ENCODE peak calls at places on chromosomes 13 and 19, in five cellular contexts. One of them, this sample, is unnamed.
A peak's percentile ranks its signal among the peaks of the same experiment; 100 is the strongest.

GRCh38 chr13:37473035-37473434 is 125.5 kb downstream of the POSTN start:
- DNase-seq in uterus: no peak
- DNase-seq in fibroblast of mammary gland: no peak
- DNase-seq in stomach: no peak
- DNase-seq in fibroblast of lung: no peak
- DNase-seq in this sample: no peak

GRCh38 chr13:48551329-48551728 is 18.4 kb upstream of the RCBTB2 start:
- DNase-seq in uterus: no peak
- DNase-seq in fibroblast of mammary gland: no peak
- DNase-seq in stomach: no peak
- DNase-seq in fibroblast of lung: no peak
- DNase-seq in this sample: no peak

GRCh38 chr13:78100481-78100880 is 181.8 kb upstream of the EDNRB start:
- DNase-seq in uterus: no peak
- DNase-seq in fibroblast of mammary gland: peak; percentile 64
- DNase-seq in stomach: no peak
- DNase-seq in fibroblast of lung: no peak
- DNase-seq in this sample: no peak

GRCh38 chr19:5210556-5210955 is 130.1 kb downstream of the PTPRS start:
- DNase-seq in uterus: no peak
- DNase-seq in fibroblast of mammary gland: no peak
- DNase-seq in stomach: no peak
- DNase-seq in fibroblast of lung: no peak
- DNase-seq in this sample: no peak

GRCh38 chr19:12672744-12673143 is 6.1 kb downstream of the WDR83 start:
- DNase-seq in uterus: no peak
- DNase-seq in fibroblast of mammary gland: no peak
- DNase-seq in stomach: no peak
- DNase-seq in fibroblast of lung: no peak
- DNase-seq in this sample: no peak

GRCh38 chr13:92573467-92574057 is 653.0 kb upstream of the GPC6 start:
- DNase-seq in uterus: no peak
- DNase-seq in fibroblast of mammary gland: peak; percentile 17
- DNase-seq in stomach: no peak
- DNase-seq in fibroblast of lung: peak; percentile 33
- DNase-seq in this sample: no peak

GRCh38 chr19:44846455-44847143 is 502 bp downstream of the NECTIN2 start:
- DNase-seq in uterus: peak; percentile 68
- DNase-seq in fibroblast of mammary gland: no peak
- DNase-seq in stomach: no peak
- DNase-seq in fibroblast of lung: peak; percentile 61
- DNase-seq in this sample: no peak

GRCh38 chr19:18157465-18158063 is 4.6 kb downstream of the PIK3R2 start:
- DNase-seq in uterus: no peak
- DNase-seq in fibroblast of mammary gland: no peak
- DNase-seq in stomach: no peak
- DNase-seq in fibroblast of lung: no peak
- DNase-seq in this sample: no peak

GRCh38 chr13:71864094-71864980 is 2.7 kb downstream of the DACH1 start:
- DNase-seq in uterus: peak; percentile 49
- DNase-seq in fibroblast of mammary gland: no peak
- DNase-seq in stomach: no peak
- DNase-seq in fibroblast of lung: peak; percentile 9
- DNase-seq in this sample: no peak

GRCh38 chr13:41053384-41053826 is 7.9 kb upstream of the WBP4 start:
- DNase-seq in uterus: no peak
- DNase-seq in fibroblast of mammary gland: peak; percentile 84
- DNase-seq in stomach: no peak
- DNase-seq in fibroblast of lung: no peak
- DNase-seq in this sample: peak; percentile 56

GRCh38 chr13:51832471-51833152 is 12.4 kb downstream of the TMEM272 start:
- DNase-seq in uterus: no peak
- DNase-seq in fibroblast of mammary gland: peak; percentile 31
- DNase-seq in stomach: no peak
- DNase-seq in fibroblast of lung: peak; percentile 8
- DNase-seq in this sample: no peak

GRCh38 chr13:111283457-111283856 is 37.0 kb upstream of the TEX29 start:
- DNase-seq in uterus: no peak
- DNase-seq in fibroblast of mammary gland: no peak
- DNase-seq in stomach: no peak
- DNase-seq in fibroblast of lung: no peak
- DNase-seq in this sample: no peak

GRCh38 chr13:111161601-111162600 is 46.8 kb downstream of the ARHGEF7 start:
- DNase-seq in uterus: no peak
- DNase-seq in fibroblast of mammary gland: no peak
- DNase-seq in stomach: no peak
- DNase-seq in fibroblast of lung: no peak
- DNase-seq in this sample: no peak

GRCh38 chr13:94305033-94305432 is 174.4 kb downstream of the DCT start:
- DNase-seq in uterus: no peak
- DNase-seq in fibroblast of mammary gland: no peak
- DNase-seq in stomach: no peak
- DNase-seq in fibroblast of lung: no peak
- DNase-seq in this sample: no peak
- H3K4me3 ChIP-seq in uterus: no peak overlapping the region
- H3K4me3 ChIP-seq in fibroblast of mammary gland: no peak overlapping the region
- H3K4me3 ChIP-seq in stomach: no peak overlapping the region
- H3K4me3 ChIP-seq in fibroblast of lung: no peak overlapping the region
- H3K4me3 ChIP-seq in this sample: no peak overlapping the region

GRCh38 chr19:50547385-50548190 is 20.6 kb downstream of the LRRC4B start:
- DNase-seq in uterus: no peak
- DNase-seq in fibroblast of mammary gland: no peak
- DNase-seq in stomach: no peak
- DNase-seq in fibroblast of lung: no peak
- DNase-seq in this sample: no peak
- TF ChIP-seq CTCF in uterus: no peak
- TF ChIP-seq CTCF in fibroblast of mammary gland: no peak
- TF ChIP-seq CTCF in stomach: no peak
- TF ChIP-seq CTCF in fibroblast of lung: no peak
- TF ChIP-seq CTCF in this sample: no peak

GRCh38 chr19:45901432-45901903 is 945 bp downstream of the MYPOP start:
- DNase-seq in uterus: peak; percentile 47
- DNase-seq in fibroblast of mammary gland: peak; percentile 44
- DNase-seq in stomach: peak; percentile 44
- DNase-seq in fibroblast of lung: peak; percentile 50
- DNase-seq in this sample: no peak

GRCh38 chr19:45901912-45902650 is at the start of gene MYPOP:
- DNase-seq in uterus: peak; percentile 38
- DNase-seq in fibroblast of mammary gland: no peak
- DNase-seq in stomach: no peak
- DNase-seq in fibroblast of lung: no peak
- DNase-seq in this sample: no peak

GRCh38 chr19:45899253-45899652 is 3.2 kb downstream of the MYPOP start:
- DNase-seq in uterus: no peak
- DNase-seq in fibroblast of mammary gland: no peak
- DNase-seq in stomach: no peak
- DNase-seq in fibroblast of lung: no peak
- DNase-seq in this sample: no peak

GRCh38 chr19:45899919-45900589 is 2.4 kb downstream of the MYPOP start:
- DNase-seq in uterus: no peak
- DNase-seq in fibroblast of mammary gland: no peak
- DNase-seq in stomach: no peak
- DNase-seq in fibroblast of lung: no peak
- DNase-seq in this sample: no peak

GRCh38 chr19:45900661-45901431 is 1.6 kb downstream of the MYPOP start:
- DNase-seq in uterus: no peak
- DNase-seq in fibroblast of mammary gland: no peak
- DNase-seq in stomach: no peak
- DNase-seq in fibroblast of lung: no peak
- DNase-seq in this sample: no peak
- H3K4me3 ChIP-seq in uterus: peak overlapping the region; percentile 54
- H3K4me3 ChIP-seq in fibroblast of mammary gland: peak overlapping the region; percentile 43
- H3K4me3 ChIP-seq in stomach: peak overlapping the region; percentile 88
- H3K4me3 ChIP-seq in fibroblast of lung: peak overlapping the region; percentile 88
- H3K4me3 ChIP-seq in this sample: peak overlapping the region; percentile 61

DNA sequence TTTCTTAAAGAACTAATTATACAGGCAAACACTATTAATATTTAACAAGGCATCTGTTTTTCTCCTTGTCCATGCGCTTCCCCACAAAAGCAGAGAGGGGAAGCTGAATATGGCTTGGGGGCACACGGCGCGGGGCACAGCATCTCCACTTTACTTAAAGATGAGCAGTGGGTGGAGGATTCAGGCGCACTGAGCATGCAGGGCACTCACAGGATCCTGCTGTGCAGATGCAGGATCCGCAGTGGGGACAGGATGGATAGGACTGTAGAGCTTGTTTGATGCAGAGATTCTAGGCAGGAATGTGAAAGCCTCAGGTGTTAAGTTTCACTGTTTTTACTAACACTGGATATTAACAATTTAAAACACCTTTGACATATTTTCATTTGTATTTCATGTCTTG is 43.3 kb downstream of the ATP11A start:
- DNase-seq in uterus: no peak
- DNase-seq in fibroblast of mammary gland: no peak
- DNase-seq in stomach: no peak
- DNase-seq in fibroblast of lung: no peak
- DNase-seq in this sample: no peak
- TF ChIP-seq CTCF in uterus: no peak
- TF ChIP-seq CTCF in fibroblast of mammary gland: no peak
- TF ChIP-seq CTCF in stomach: no peak
- TF ChIP-seq CTCF in fibroblast of lung: no peak
- TF ChIP-seq CTCF in this sample: no peak

GRCh38 chr13:95643009-95643408 is 1.5 kb downstream of the DZIP1 start:
- DNase-seq in uterus: no peak
- DNase-seq in fibroblast of mammary gland: no peak
- DNase-seq in stomach: no peak
- DNase-seq in fibroblast of lung: no peak
- DNase-seq in this sample: no peak
- H3K4me3 ChIP-seq in uterus: peak overlapping the region; percentile 63
- H3K4me3 ChIP-seq in fibroblast of mammary gland: peak overlapping the region; percentile 67
- H3K4me3 ChIP-seq in stomach: no peak overlapping the region
- H3K4me3 ChIP-seq in fibroblast of lung: peak overlapping the region; percentile 78
- H3K4me3 ChIP-seq in this sample: peak overlapping the region; percentile 64

DNA sequence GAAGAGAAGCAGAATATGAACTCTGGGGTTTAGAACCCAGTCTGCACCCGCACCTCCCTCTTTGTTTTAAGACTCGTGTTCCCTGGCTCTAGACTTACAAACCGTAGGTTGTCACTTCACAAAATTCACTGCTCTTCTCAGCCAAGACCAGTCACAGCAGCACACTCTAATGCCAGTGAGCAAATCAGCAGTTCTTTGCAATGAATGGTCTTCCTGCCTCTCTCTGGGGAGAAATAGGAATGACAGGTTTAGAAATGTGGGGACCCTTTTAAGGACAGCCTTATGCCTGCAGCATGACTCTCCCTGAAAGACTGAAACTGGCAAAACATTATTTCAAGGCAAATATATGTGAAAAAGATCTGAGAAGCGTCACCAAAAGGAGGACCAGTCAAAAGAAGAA is 156.9 kb downstream of the KCTD15 start:
- DNase-seq in uterus: no peak
- DNase-seq in fibroblast of mammary gland: no peak
- DNase-seq in stomach: no peak
- DNase-seq in fibroblast of lung: no peak
- DNase-seq in this sample: no peak
- TF ChIP-seq CTCF in uterus: no peak
- TF ChIP-seq CTCF in fibroblast of mammary gland: no peak
- TF ChIP-seq CTCF in stomach: no peak
- TF ChIP-seq CTCF in fibroblast of lung: no peak
- TF ChIP-seq CTCF in this sample: no peak

GRCh38 chr19:6717441-6717971 is 2.9 kb downstream of the C3 start:
- DNase-seq in uterus: no peak
- DNase-seq in fibroblast of mammary gland: peak; percentile 12
- DNase-seq in stomach: no peak
- DNase-seq in fibroblast of lung: peak; percentile 12
- DNase-seq in this sample: no peak
- H3K4me3 ChIP-seq in uterus: no peak overlapping the region
- H3K4me3 ChIP-seq in fibroblast of mammary gland: no peak overlapping the region
- H3K4me3 ChIP-seq in stomach: no peak overlapping the region
- H3K4me3 ChIP-seq in fibroblast of lung: no peak overlapping the region
- H3K4me3 ChIP-seq in this sample: no peak overlapping the region

This sample was measured in BJ.